ENCODE peak calls at places on chromosomes 13 and 19, in four cellular contexts. L, Z, P and T are unnamed samples.

GRCh38 chr13:99302637-99303505 is 4.3 kb downstream of the GPR183 start:
- DNase-seq in L (no peak), Z (no peak), P (no peak), T (no peak)

GRCh38 chr19:17075860-17076538 is 422 bp downstream of the MYO9B start:
- DNase-seq in L (peak), Z (peak), P (peak), T (no peak)

GRCh38 chr19:46720516-46721239 is 3.8 kb upstream of the PRKD2 start:
- DNase-seq in L (no peak), Z (peak), P (no peak), T (no peak)

GRCh38 chr13:72186730-72187422 is 319.9 kb upstream of the DACH1 start:
- DNase-seq in L (no peak), Z (no peak), P (no peak), T (no peak)

GRCh38 chr19:12838893-12839656 is 760 bp downstream of the MAST1 start:
- DNase-seq in L (no peak), Z (no peak), P (no peak), T (no peak)

GRCh38 chr13:35164324-35164932 is 222.4 kb downstream of the NBEA start:
- DNase-seq in L (no peak), Z (no peak), P (peak), T (no peak)

GRCh38 chr19:30123109-30123508 is 181.1 kb downstream of the URI1 start:
- DNase-seq in L (no peak), Z (no peak), P (no peak), T (no peak)

GRCh38 chr13:109145631-109146030 is 516.2 kb downstream of the MYO16 start:
- DNase-seq in L (no peak), Z (no peak), P (peak), T (no peak)

GRCh38 chr19:34734601-34735103 is 609 bp downstream of the ZNF181 start:
- DNase-seq in L (no peak), Z (no peak), P (no peak), T (no peak)

GRCh38 chr13:28477709-28477973 is 17.3 kb downstream of the FLT1 start:
- DNase-seq in L (no peak), Z (no peak), P (no peak), T (no peak)

GRCh38 chr19:29714953-29715694 is at the start of gene C19orf12:
- DNase-seq in L (peak), Z (peak), P (peak), T (peak)

GRCh38 chr13:79457948-79458347 is 23.0 kb upstream of the NDFIP2 start:
- DNase-seq in L (no peak), Z (no peak), P (peak), T (no peak)

GRCh38 chr13:77022341-77022740 is 4.6 kb downstream of the FBXL3 start:
- DNase-seq in L (no peak), Z (no peak), P (peak), T (no peak)

GRCh38 chr19:37779139-37780035 is at the start of gene ZNF573:
- DNase-seq in L (peak), Z (peak), P (peak), T (peak)

GRCh38 chr13:113843063-113843654 is 20.7 kb downstream of the GAS6 start:
- DNase-seq in L (no peak), Z (no peak), P (no peak), T (no peak)

GRCh38 chr13:112247471-112248405 is 128.4 kb upstream of the SPACA7 start:
- DNase-seq in L (no peak), Z (no peak), P (no peak), T (no peak)

GRCh38 chr13:77429320-77430142 is 102.6 kb upstream of the MYCBP2 start:
- DNase-seq in L (peak), Z (no peak), P (no peak), T (no peak)

GRCh38 chr13:102033719-102034446 is 368.0 kb downstream of the FGF14 start:
- DNase-seq in L (no peak), Z (no peak), P (no peak), T (no peak)

GRCh38 chr13:31322025-31322424 is 122.2 kb downstream of the B3GLCT start:
- DNase-seq in L (no peak), Z (peak), P (peak), T (no peak)

GRCh38 chr13:101026736-101027398 is 352.3 kb upstream of the TMTC4 start:
- DNase-seq in L (no peak), Z (no peak), P (no peak), T (no peak)

GRCh38 chr13:41284512-41285288 is 21.3 kb upstream of the MTRF1 start:
- DNase-seq in L (no peak), Z (no peak), P (no peak), T (no peak)

GRCh38 chr19:45878043-45878794 is 7.7 kb downstream of the IRF2BP1 start:
- DNase-seq in L (no peak), Z (no peak), P (no peak), T (no peak)